ENCODE peak calls at places on chromosomes 12 and 14, in ten cellular contexts. One of them, this sample, is unnamed.

GRCh38 chr14:78135450-78135891 is 34.7 kb upstream of the NRXN3 start:
- DNase-seq in neural progenitor cell: no peak
- DNase-seq in uterus: no peak
- DNase-seq in adipocyte: no peak
- DNase-seq in fibroblast of lung: peak; percentile 79
- DNase-seq in tibial artery: no peak
- DNase-seq in heart right ventricle: no peak
- DNase-seq in adrenal gland: no peak
- DNase-seq in naive thymus-derived CD4-positive, alpha-beta T cell: no peak
- DNase-seq in CD4-positive, CD25-positive, alpha-beta regulatory T cell: no peak
- DNase-seq in this sample: peak; percentile 40

GRCh38 chr12:59595097-59595496 is 732 bp upstream of the SLC16A7 start:
- DNase-seq in neural progenitor cell: no peak
- DNase-seq in tibial artery: no peak
- DNase-seq in adipocyte: peak; percentile 20
- DNase-seq in adrenal gland: no peak
- DNase-seq in uterus: no peak
- DNase-seq in naive thymus-derived CD4-positive, alpha-beta T cell: no peak
- DNase-seq in heart right ventricle: no peak
- DNase-seq in fibroblast of lung: no peak
- DNase-seq in CD4-positive, CD25-positive, alpha-beta regulatory T cell: no peak
- DNase-seq in this sample: no peak

GRCh38 chr14:24196071-24197061 is 1.1 kb upstream of the TM9SF1 start:
- DNase-seq in fibroblast of lung: peak; percentile 27
- DNase-seq in naive thymus-derived CD4-positive, alpha-beta T cell: no peak
- DNase-seq in adrenal gland: no peak
- DNase-seq in tibial artery: no peak
- DNase-seq in uterus: no peak
- DNase-seq in adipocyte: peak; percentile 63
- DNase-seq in heart right ventricle: no peak
- DNase-seq in neural progenitor cell: peak; percentile 43
- DNase-seq in CD4-positive, CD25-positive, alpha-beta regulatory T cell: no peak
- DNase-seq in this sample: no peak

GRCh38 chr12:80241576-80242273 is 142.4 kb downstream of the OTOGL start:
- DNase-seq in naive thymus-derived CD4-positive, alpha-beta T cell: no peak
- DNase-seq in uterus: no peak
- DNase-seq in adipocyte: peak; percentile 63
- DNase-seq in CD4-positive, CD25-positive, alpha-beta regulatory T cell: no peak
- DNase-seq in tibial artery: no peak
- DNase-seq in fibroblast of lung: peak; percentile 88
- DNase-seq in heart right ventricle: no peak
- DNase-seq in adrenal gland: no peak
- DNase-seq in neural progenitor cell: no peak
- DNase-seq in this sample: peak; percentile 72

GRCh38 chr14:100400115-100400514 is 77.0 kb downstream of the SLC25A47 start:
- DNase-seq in uterus: no peak
- DNase-seq in heart right ventricle: no peak
- DNase-seq in naive thymus-derived CD4-positive, alpha-beta T cell: no peak
- DNase-seq in adrenal gland: no peak
- DNase-seq in fibroblast of lung: no peak
- DNase-seq in neural progenitor cell: no peak
- DNase-seq in CD4-positive, CD25-positive, alpha-beta regulatory T cell: no peak
- DNase-seq in tibial artery: no peak
- DNase-seq in adipocyte: no peak
- DNase-seq in this sample: no peak

GRCh38 chr14:23884541-23884904 is 69.0 kb upstream of the DHRS4 start:
- DNase-seq in adipocyte: no peak
- DNase-seq in fibroblast of lung: no peak
- DNase-seq in heart right ventricle: no peak
- DNase-seq in uterus: no peak
- DNase-seq in adrenal gland: no peak
- DNase-seq in CD4-positive, CD25-positive, alpha-beta regulatory T cell: no peak
- DNase-seq in tibial artery: no peak
- DNase-seq in naive thymus-derived CD4-positive, alpha-beta T cell: no peak
- DNase-seq in neural progenitor cell: no peak
- DNase-seq in this sample: no peak

GRCh38 chr12:104370989-104371870 is 67.7 kb downstream of the EID3 start:
- DNase-seq in tibial artery: no peak
- DNase-seq in adipocyte: no peak
- DNase-seq in heart right ventricle: no peak
- DNase-seq in CD4-positive, CD25-positive, alpha-beta regulatory T cell: no peak
- DNase-seq in adrenal gland: peak; percentile 16
- DNase-seq in uterus: no peak
- DNase-seq in naive thymus-derived CD4-positive, alpha-beta T cell: no peak
- DNase-seq in fibroblast of lung: peak; percentile 80
- DNase-seq in neural progenitor cell: peak; percentile 46
- DNase-seq in this sample: peak; percentile 32

GRCh38 chr12:56028511-56029165 is 7.8 kb downstream of the IKZF4 start:
- DNase-seq in adipocyte: no peak
- DNase-seq in naive thymus-derived CD4-positive, alpha-beta T cell: no peak
- DNase-seq in fibroblast of lung: peak; percentile 7
- DNase-seq in neural progenitor cell: no peak
- DNase-seq in uterus: no peak
- DNase-seq in adrenal gland: no peak
- DNase-seq in tibial artery: no peak
- DNase-seq in CD4-positive, CD25-positive, alpha-beta regulatory T cell: no peak
- DNase-seq in heart right ventricle: no peak
- DNase-seq in this sample: no peak

GRCh38 chr14:81305743-81306142 is 85.0 kb upstream of the GTF2A1 start:
- DNase-seq in heart right ventricle: no peak
- DNase-seq in fibroblast of lung: no peak
- DNase-seq in adipocyte: no peak
- DNase-seq in CD4-positive, CD25-positive, alpha-beta regulatory T cell: no peak
- DNase-seq in adrenal gland: no peak
- DNase-seq in tibial artery: no peak
- DNase-seq in naive thymus-derived CD4-positive, alpha-beta T cell: no peak
- DNase-seq in neural progenitor cell: no peak
- DNase-seq in uterus: no peak
- DNase-seq in this sample: no peak

GRCh38 chr14:36773136-36773540 is 111.5 kb downstream of the PAX9 start:
- DNase-seq in CD4-positive, CD25-positive, alpha-beta regulatory T cell: no peak
- DNase-seq in neural progenitor cell: no peak
- DNase-seq in adipocyte: peak; percentile 74
- DNase-seq in adrenal gland: no peak
- DNase-seq in heart right ventricle: no peak
- DNase-seq in fibroblast of lung: peak; percentile 31
- DNase-seq in tibial artery: no peak
- DNase-seq in uterus: no peak
- DNase-seq in naive thymus-derived CD4-positive, alpha-beta T cell: no peak
- DNase-seq in this sample: peak; percentile 37

GRCh38 chr14:69613312-69614073 is 2.1 kb downstream of the SUSD6 start:
- DNase-seq in neural progenitor cell: no peak
- DNase-seq in tibial artery: no peak
- DNase-seq in adrenal gland: no peak
- DNase-seq in heart right ventricle: no peak
- DNase-seq in CD4-positive, CD25-positive, alpha-beta regulatory T cell: no peak
- DNase-seq in adipocyte: no peak
- DNase-seq in uterus: no peak
- DNase-seq in fibroblast of lung: no peak
- DNase-seq in naive thymus-derived CD4-positive, alpha-beta T cell: no peak
- DNase-seq in this sample: no peak

GRCh38 chr12:93944196-93944595 is 204.2 kb upstream of the PLXNC1 start:
- DNase-seq in adrenal gland: no peak
- DNase-seq in CD4-positive, CD25-positive, alpha-beta regulatory T cell: no peak
- DNase-seq in naive thymus-derived CD4-positive, alpha-beta T cell: no peak
- DNase-seq in heart right ventricle: no peak
- DNase-seq in uterus: no peak
- DNase-seq in adipocyte: peak; percentile 24
- DNase-seq in neural progenitor cell: no peak
- DNase-seq in fibroblast of lung: peak; percentile 35
- DNase-seq in tibial artery: no peak
- DNase-seq in this sample: no peak

GRCh38 chr14:67187826-67188225 is 1.4 kb upstream of the GARIN2 start:
- DNase-seq in adrenal gland: no peak
- DNase-seq in adipocyte: peak; percentile 51
- DNase-seq in neural progenitor cell: no peak
- DNase-seq in naive thymus-derived CD4-positive, alpha-beta T cell: no peak
- DNase-seq in heart right ventricle: no peak
- DNase-seq in uterus: no peak
- DNase-seq in tibial artery: no peak
- DNase-seq in fibroblast of lung: peak; percentile 97
- DNase-seq in CD4-positive, CD25-positive, alpha-beta regulatory T cell: no peak
- DNase-seq in this sample: no peak

GRCh38 chr12:46963977-46964376 is 115.4 kb upstream of the PCED1B start:
- DNase-seq in neural progenitor cell: no peak
- DNase-seq in fibroblast of lung: peak; percentile 62
- DNase-seq in adrenal gland: peak; percentile 42
- DNase-seq in uterus: no peak
- DNase-seq in adipocyte: peak; percentile 63
- DNase-seq in CD4-positive, CD25-positive, alpha-beta regulatory T cell: no peak
- DNase-seq in tibial artery: no peak
- DNase-seq in heart right ventricle: peak; percentile 29
- DNase-seq in naive thymus-derived CD4-positive, alpha-beta T cell: no peak
- DNase-seq in this sample: peak; percentile 21

DNA sequence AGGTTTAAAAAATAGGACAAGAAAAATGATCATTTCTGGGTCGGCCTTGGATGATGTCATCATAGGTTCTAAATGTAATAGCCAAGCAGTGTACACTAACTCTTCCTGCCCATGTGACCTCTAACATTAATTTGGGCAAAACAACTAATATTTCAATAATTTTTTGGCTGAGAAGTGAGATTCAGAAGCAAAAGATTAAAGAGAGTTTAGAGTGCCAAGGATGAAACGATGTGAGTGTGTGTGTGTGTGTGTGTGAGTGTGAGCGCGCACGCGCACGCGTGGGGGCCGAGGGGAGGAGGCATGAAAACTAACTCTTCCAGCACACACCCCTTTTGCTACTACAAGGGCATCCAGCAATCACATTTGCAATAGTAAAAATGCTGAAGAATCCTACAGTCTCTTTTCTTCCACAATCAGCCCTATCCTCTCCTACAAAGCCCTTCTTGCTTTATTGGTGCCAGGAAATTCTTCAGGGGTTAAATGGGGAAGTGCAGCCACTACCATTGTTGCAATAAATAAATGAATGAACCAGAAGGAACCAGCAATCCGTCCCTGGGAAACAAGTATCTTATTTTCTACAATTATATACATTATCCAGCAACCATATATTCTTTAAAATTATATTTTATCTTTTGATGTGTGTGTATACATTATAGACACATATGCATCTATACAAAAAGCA is 52.9 kb downstream of the PEBP1 start:
- DNase-seq in neural progenitor cell: no peak
- DNase-seq in heart right ventricle: peak; percentile 32
- DNase-seq in uterus: peak; percentile 59
- DNase-seq in tibial artery: peak; percentile 29
- DNase-seq in adrenal gland: peak; percentile 59
- DNase-seq in fibroblast of lung: peak; percentile 67
- DNase-seq in CD4-positive, CD25-positive, alpha-beta regulatory T cell: no peak
- DNase-seq in adipocyte: peak; percentile 23
- DNase-seq in naive thymus-derived CD4-positive, alpha-beta T cell: no peak
- DNase-seq in this sample: peak; percentile 33
- H3K4me3 ChIP-seq in neural progenitor cell: no peak overlapping the region
- H3K4me3 ChIP-seq in heart right ventricle: no peak overlapping the region
- H3K4me3 ChIP-seq in uterus: peak overlapping the region; percentile 33
- H3K4me3 ChIP-seq in tibial artery: peak overlapping the region; percentile 44
- H3K4me3 ChIP-seq in adrenal gland: peak overlapping the region; percentile 43
- H3K4me3 ChIP-seq in fibroblast of lung: peak overlapping the region; percentile 30
- H3K4me3 ChIP-seq in CD4-positive, CD25-positive, alpha-beta regulatory T cell: no peak overlapping the region
- H3K4me3 ChIP-seq in adipocyte: peak overlapping the region; percentile 81
- H3K4me3 ChIP-seq in naive thymus-derived CD4-positive, alpha-beta T cell: no peak overlapping the region
- H3K4me3 ChIP-seq in this sample: peak overlapping the region; percentile 38

GRCh38 chr14:92626041-92626440 is 112.5 kb downstream of the RIN3 start:
- DNase-seq in neural progenitor cell: no peak
- DNase-seq in adipocyte: no peak
- DNase-seq in heart right ventricle: no peak
- DNase-seq in tibial artery: no peak
- DNase-seq in fibroblast of lung: peak; percentile 46
- DNase-seq in uterus: no peak
- DNase-seq in adrenal gland: no peak
- DNase-seq in CD4-positive, CD25-positive, alpha-beta regulatory T cell: no peak
- DNase-seq in naive thymus-derived CD4-positive, alpha-beta T cell: no peak
- DNase-seq in this sample: no peak
- H3K9me3 ChIP-seq in neural progenitor cell: no peaks in the 10 kb centered on the region
- H3K9me3 ChIP-seq in adipocyte: peaks cover 37% of the 10 kb centered on the region
- H3K9me3 ChIP-seq in heart right ventricle: peaks cover 37% of the 10 kb centered on the region
- H3K9me3 ChIP-seq in tibial artery: peaks cover 15% of the 10 kb centered on the region
- H3K9me3 ChIP-seq in fibroblast of lung: peaks cover 4% of the 10 kb centered on the region
- H3K9me3 ChIP-seq in uterus: peaks cover 4% of the 10 kb centered on the region
- H3K9me3 ChIP-seq in adrenal gland: no peaks in the 10 kb centered on the region
- H3K9me3 ChIP-seq in CD4-positive, CD25-positive, alpha-beta regulatory T cell: peaks cover 48% of the 10 kb centered on the region
- H3K9me3 ChIP-seq in naive thymus-derived CD4-positive, alpha-beta T cell: no peaks in the 10 kb centered on the region
- H3K9me3 ChIP-seq in this sample: peaks cover 6% of the 10 kb centered on the region

DNA sequence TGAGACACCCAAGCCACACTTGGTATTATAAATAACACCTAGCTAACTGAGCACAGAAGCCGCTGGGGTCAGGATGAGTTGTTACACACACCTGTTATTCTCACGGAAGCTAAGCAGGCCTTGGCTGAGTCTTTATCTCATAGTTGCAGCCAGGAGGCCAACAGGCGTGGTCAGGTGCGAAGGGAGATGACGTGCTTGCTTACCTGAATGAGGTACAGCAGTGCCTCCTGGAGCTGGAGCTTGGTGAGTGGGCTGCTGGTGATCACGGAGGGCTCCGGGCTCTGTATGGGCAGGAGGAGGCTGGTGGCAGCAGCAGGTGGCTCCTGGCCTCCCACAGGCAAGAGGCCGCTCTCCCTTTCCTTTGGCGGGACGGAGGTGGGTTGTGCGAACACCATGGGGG is 30.4 kb upstream of the CACNA2D4 start:
- DNase-seq in tibial artery: no peak
- DNase-seq in uterus: no peak
- DNase-seq in adipocyte: no peak
- DNase-seq in naive thymus-derived CD4-positive, alpha-beta T cell: no peak
- DNase-seq in CD4-positive, CD25-positive, alpha-beta regulatory T cell: no peak
- DNase-seq in fibroblast of lung: no peak
- DNase-seq in neural progenitor cell: no peak
- DNase-seq in adrenal gland: no peak
- DNase-seq in heart right ventricle: no peak
- DNase-seq in this sample: no peak
- H3K36me3 ChIP-seq in tibial artery: peaks cover 63% of the 10 kb centered on the region
- H3K36me3 ChIP-seq in uterus: no peaks in the 10 kb centered on the region
- H3K36me3 ChIP-seq in adipocyte: peaks cover 58% of the 10 kb centered on the region
- H3K36me3 ChIP-seq in naive thymus-derived CD4-positive, alpha-beta T cell: peaks cover 18% of the 10 kb centered on the region
- H3K36me3 ChIP-seq in CD4-positive, CD25-positive, alpha-beta regulatory T cell: peaks cover 69% of the 10 kb centered on the region
- H3K36me3 ChIP-seq in fibroblast of lung: peaks cover 20% of the 10 kb centered on the region
- H3K36me3 ChIP-seq in neural progenitor cell: peaks cover 12% of the 10 kb centered on the region
- H3K36me3 ChIP-seq in adrenal gland: no peaks in the 10 kb centered on the region
- H3K36me3 ChIP-seq in heart right ventricle: peaks cover 5% of the 10 kb centered on the region
- H3K36me3 ChIP-seq in this sample: peaks cover 15% of the 10 kb centered on the region

GRCh38 chr12:100127766-100128508 is 14.7 kb downstream of the BLTP3B start:
- DNase-seq in neural progenitor cell: no peak
- DNase-seq in adipocyte: peak; percentile 87
- DNase-seq in uterus: peak; percentile 28
- DNase-seq in adrenal gland: no peak
- DNase-seq in heart right ventricle: no peak
- DNase-seq in fibroblast of lung: peak; percentile 53
- DNase-seq in tibial artery: no peak
- DNase-seq in naive thymus-derived CD4-positive, alpha-beta T cell: no peak
- DNase-seq in CD4-positive, CD25-positive, alpha-beta regulatory T cell: no peak
- DNase-seq in this sample: no peak

GRCh38 chr12:100128509-100128908 is 14.2 kb downstream of the BLTP3B start:
- DNase-seq in naive thymus-derived CD4-positive, alpha-beta T cell: no peak
- DNase-seq in CD4-positive, CD25-positive, alpha-beta regulatory T cell: no peak
- DNase-seq in tibial artery: peak; percentile 58
- DNase-seq in adrenal gland: peak; percentile 37
- DNase-seq in fibroblast of lung: peak; percentile 50
- DNase-seq in uterus: peak; percentile 32
- DNase-seq in neural progenitor cell: peak; percentile 55
- DNase-seq in heart right ventricle: peak; percentile 28
- DNase-seq in adipocyte: peak; percentile 82
- DNase-seq in this sample: peak; percentile 51

GRCh38 chr12:100138048-100138907 is 4.4 kb downstream of the BLTP3B start:
- DNase-seq in adipocyte: peak; percentile 45
- DNase-seq in uterus: no peak
- DNase-seq in naive thymus-derived CD4-positive, alpha-beta T cell: peak; percentile 6
- DNase-seq in heart right ventricle: no peak
- DNase-seq in CD4-positive, CD25-positive, alpha-beta regulatory T cell: peak; percentile 14
- DNase-seq in adrenal gland: no peak
- DNase-seq in neural progenitor cell: no peak
- DNase-seq in fibroblast of lung: no peak
- DNase-seq in tibial artery: no peak
- DNase-seq in this sample: no peak

GRCh38 chr12:100133200-100133599 is 9.5 kb downstream of the BLTP3B start:
- DNase-seq in adrenal gland: no peak
- DNase-seq in heart right ventricle: no peak
- DNase-seq in fibroblast of lung: no peak
- DNase-seq in CD4-positive, CD25-positive, alpha-beta regulatory T cell: no peak
- DNase-seq in neural progenitor cell: no peak
- DNase-seq in uterus: no peak
- DNase-seq in tibial artery: no peak
- DNase-seq in naive thymus-derived CD4-positive, alpha-beta T cell: no peak
- DNase-seq in adipocyte: no peak
- DNase-seq in this sample: no peak
- H3K4me3 ChIP-seq in adrenal gland: no peak overlapping the region
- H3K4me3 ChIP-seq in heart right ventricle: no peak overlapping the region
- H3K4me3 ChIP-seq in fibroblast of lung: no peak overlapping the region
- H3K4me3 ChIP-seq in CD4-positive, CD25-positive, alpha-beta regulatory T cell: no peak overlapping the region
- H3K4me3 ChIP-seq in neural progenitor cell: no peak overlapping the region
- H3K4me3 ChIP-seq in uterus: no peak overlapping the region
- H3K4me3 ChIP-seq in tibial artery: no peak overlapping the region
- H3K4me3 ChIP-seq in naive thymus-derived CD4-positive, alpha-beta T cell: no peak overlapping the region
- H3K4me3 ChIP-seq in adipocyte: no peak overlapping the region
- H3K4me3 ChIP-seq in this sample: no peak overlapping the region

This sample was measured in MG63.